ENCODE peak calls at places on chromosomes 1 and 21, in five cellular contexts. U, Z, O, R and S are unnamed samples.

GRCh38 chr1:118429856-118430255 is 244.8 kb upstream of the SPAG17 start:
- DNase-seq in O (no peak), U (no peak), Z (no peak), R (no peak), S (no peak)

GRCh38 chr1:22673486-22674409 is 20.7 kb downstream of the C1QB start:
- DNase-seq in R (peak), Z (no peak), O (peak), U (no peak), S (peak)

GRCh38 chr1:178580096-178580495 is 67.2 kb downstream of the TEX35 start:
- DNase-seq in Z (no peak), U (no peak), R (no peak), O (no peak), S (no peak)

GRCh38 chr1:111214086-111214801 is 13.3 kb upstream of the CHI3L2 start:
- DNase-seq in U (peak), O (no peak), Z (no peak), R (no peak), S (no peak)

GRCh38 chr1:47951026-47951425 is 46.2 kb downstream of the TRABD2B start:
- DNase-seq in U (no peak), O (no peak), Z (no peak), R (no peak), S (no peak)

GRCh38 chr1:234188454-234188792 is 184.8 kb upstream of the COA6 start:
- DNase-seq in O (no peak), R (peak), Z (no peak), U (peak), S (peak)

GRCh38 chr1:221439734-221440436 is 302.0 kb downstream of the DUSP10 start:
- DNase-seq in Z (no peak), O (no peak), R (no peak), U (no peak), S (no peak)

GRCh38 chr1:98048234-98048633 is 127.4 kb upstream of the DPYD start:
- DNase-seq in U (no peak), O (peak), R (peak), Z (peak), S (peak)

GRCh38 chr21:25107708-25108107 is 499.6 kb downstream of the MRPL39 start:
- DNase-seq in R (no peak), U (no peak), O (no peak), Z (no peak), S (no peak)